ENCODE peak calls at places on chromosomes 12 and 14, in four cellular contexts. One of them, this sample, is unnamed.

GRCh38 chr14:77241955-77242354 is 29.1 kb downstream of the NGB start:
- DNase-seq in prostate gland: no peak
- DNase-seq in brain microvascular endothelial cell: no peak
- DNase-seq in Calu3: no peak
- DNase-seq in this sample: no peak

GRCh38 chr14:96362071-96362964 is 823 bp downstream of the ATG2B start:
- DNase-seq in brain microvascular endothelial cell: peak
- DNase-seq in Calu3: peak
- DNase-seq in prostate gland: peak
- DNase-seq in this sample: peak

GRCh38 chr14:91112172-91112571 is 1.7 kb upstream of the DGLUCY start:
- DNase-seq in brain microvascular endothelial cell: no peak
- DNase-seq in prostate gland: no peak
- DNase-seq in Calu3: no peak
- DNase-seq in this sample: no peak

GRCh38 chr12:50934371-50934851 is 17.9 kb upstream of the HIGD1C start:
- DNase-seq in prostate gland: no peak
- DNase-seq in brain microvascular endothelial cell: no peak
- DNase-seq in Calu3: no peak
- DNase-seq in this sample: no peak

GRCh38 chr12:116028619-116029018 is 248.9 kb downstream of the MED13L start:
- DNase-seq in brain microvascular endothelial cell: no peak
- DNase-seq in Calu3: no peak
- DNase-seq in prostate gland: no peak
- DNase-seq in this sample: no peak

GRCh38 chr14:91331761-91332447 is 85.7 kb downstream of the CCDC88C start:
- DNase-seq in Calu3: no peak
- DNase-seq in brain microvascular endothelial cell: no peak
- DNase-seq in prostate gland: no peak
- DNase-seq in this sample: no peak

GRCh38 chr12:3366451-3367155 is 124.4 kb upstream of the PRMT8 start:
- DNase-seq in brain microvascular endothelial cell: no peak
- DNase-seq in Calu3: no peak
- DNase-seq in prostate gland: no peak
- DNase-seq in this sample: no peak

GRCh38 chr12:104357431-104357952 is 54.0 kb downstream of the EID3 start:
- DNase-seq in prostate gland: no peak
- DNase-seq in Calu3: no peak
- DNase-seq in brain microvascular endothelial cell: no peak
- DNase-seq in this sample: no peak

GRCh38 chr12:68440068-68440581 is 108.0 kb upstream of the MDM1 start:
- DNase-seq in prostate gland: no peak
- DNase-seq in brain microvascular endothelial cell: peak
- DNase-seq in Calu3: no peak
- DNase-seq in this sample: no peak

GRCh38 chr14:79275367-79275655 is 936.0 kb downstream of the DIO2 start:
- DNase-seq in prostate gland: no peak
- DNase-seq in brain microvascular endothelial cell: no peak
- DNase-seq in Calu3: no peak
- DNase-seq in this sample: no peak

GRCh38 chr14:77485256-77485655 is 13.4 kb downstream of the ISM2 start:
- DNase-seq in Calu3: no peak
- DNase-seq in brain microvascular endothelial cell: no peak
- DNase-seq in prostate gland: no peak
- DNase-seq in this sample: no peak

GRCh38 chr14:105931808-105932483 is 405.6 kb downstream of the TMEM121 start:
- DNase-seq in brain microvascular endothelial cell: no peak
- DNase-seq in prostate gland: no peak
- DNase-seq in Calu3: no peak
- DNase-seq in this sample: no peak

GRCh38 chr14:75880512-75880911 is 101.3 kb downstream of the TGFB3 start:
- DNase-seq in brain microvascular endothelial cell: no peak
- DNase-seq in Calu3: no peak
- DNase-seq in prostate gland: no peak
- DNase-seq in this sample: no peak

GRCh38 chr14:95157987-95158712 is 821 bp upstream of the DICER1 start:
- DNase-seq in brain microvascular endothelial cell: no peak
- DNase-seq in prostate gland: no peak
- DNase-seq in Calu3: no peak
- DNase-seq in this sample: no peak

GRCh38 chr12:122743895-122744525 is 8.6 kb upstream of the DENR start:
- DNase-seq in prostate gland: no peak
- DNase-seq in brain microvascular endothelial cell: no peak
- DNase-seq in Calu3: no peak
- DNase-seq in this sample: no peak

GRCh38 chr14:57833304-57833703 is 32.6 kb downstream of the SLC35F4 start:
- DNase-seq in brain microvascular endothelial cell: peak
- DNase-seq in prostate gland: peak
- DNase-seq in Calu3: peak
- DNase-seq in this sample: peak

GRCh38 chr12:117486840-117487659 is 125.6 kb upstream of the NOS1 start:
- DNase-seq in prostate gland: no peak
- DNase-seq in Calu3: peak
- DNase-seq in brain microvascular endothelial cell: peak
- DNase-seq in this sample: no peak

GRCh38 chr12:84912191-84913142 is at the start of gene SLC6A15:
- DNase-seq in prostate gland: no peak
- DNase-seq in Calu3: no peak
- DNase-seq in brain microvascular endothelial cell: peak
- DNase-seq in this sample: no peak

GRCh38 chr12:91819132-91819447 is 326.6 kb downstream of the BTG1 start:
- DNase-seq in prostate gland: peak
- DNase-seq in brain microvascular endothelial cell: no peak
- DNase-seq in Calu3: no peak
- DNase-seq in this sample: peak

GRCh38 chr12:119410396-119410795 is 75.9 kb downstream of the CCDC60 start:
- DNase-seq in prostate gland: no peak
- DNase-seq in Calu3: no peak
- DNase-seq in brain microvascular endothelial cell: no peak
- DNase-seq in this sample: no peak

GRCh38 chr12:91870872-91871707 is 274.6 kb downstream of the BTG1 start:
- DNase-seq in Calu3: no peak
- DNase-seq in prostate gland: no peak
- DNase-seq in brain microvascular endothelial cell: no peak
- DNase-seq in this sample: no peak

GRCh38 chr12:93127582-93128331 is 198.7 kb upstream of the EEA1 start:
- DNase-seq in prostate gland: peak
- DNase-seq in brain microvascular endothelial cell: peak
- DNase-seq in Calu3: no peak
- DNase-seq in this sample: no peak
- TF ChIP-seq CTCF in prostate gland: peak
- TF ChIP-seq CTCF in brain microvascular endothelial cell: peak
- TF ChIP-seq CTCF in Calu3: no peak
- TF ChIP-seq CTCF in this sample: no peak

GRCh38 chr12:80413462-80413861 is 30.6 kb upstream of the PTPRQ start:
- DNase-seq in Calu3: peak
- DNase-seq in prostate gland: no peak
- DNase-seq in brain microvascular endothelial cell: no peak
- DNase-seq in this sample: no peak
- TF ChIP-seq CTCF in Calu3: no peak
- TF ChIP-seq CTCF in prostate gland: no peak
- TF ChIP-seq CTCF in brain microvascular endothelial cell: no peak
- TF ChIP-seq CTCF in this sample: peak

DNA sequence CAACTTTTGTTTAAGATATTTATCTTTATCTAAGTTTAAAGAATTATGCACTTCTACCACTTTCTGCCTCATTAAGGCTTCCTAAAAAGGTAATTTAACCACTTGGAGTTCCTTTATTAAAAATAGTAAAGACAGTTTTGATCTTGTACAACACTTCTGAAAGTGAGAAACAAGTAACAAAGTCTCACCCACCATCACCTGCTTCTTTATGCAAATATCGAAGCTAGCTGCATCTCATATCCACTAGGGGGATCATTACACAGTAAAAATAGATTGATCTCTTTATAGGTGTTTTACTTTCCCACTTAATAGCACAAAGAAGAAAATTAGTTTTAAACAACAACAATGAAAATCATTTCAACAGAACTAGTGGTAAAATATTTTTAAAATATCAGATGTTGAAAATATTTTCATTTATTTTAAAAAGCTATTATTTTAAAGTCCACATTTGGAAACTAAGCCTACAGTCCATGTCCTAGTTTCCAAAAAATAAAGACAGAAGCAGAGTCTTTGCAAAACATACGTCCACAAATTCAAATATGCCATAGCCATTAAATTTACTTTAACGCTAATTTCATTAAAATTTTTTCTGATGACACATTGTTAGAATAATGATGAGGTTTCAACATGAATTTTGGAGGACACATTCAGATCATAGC is 160.0 kb upstream of the SOX5 start:
- DNase-seq in prostate gland: no peak
- DNase-seq in brain microvascular endothelial cell: no peak
- DNase-seq in Calu3: no peak
- DNase-seq in this sample: no peak
- TF ChIP-seq CTCF in prostate gland: peak
- TF ChIP-seq CTCF in brain microvascular endothelial cell: peak
- TF ChIP-seq CTCF in Calu3: peak
- TF ChIP-seq CTCF in this sample: peak

GRCh38 chr14:37870170-37870569 is 274.7 kb downstream of the TTC6 start:
- DNase-seq in prostate gland: no peak
- DNase-seq in brain microvascular endothelial cell: no peak
- DNase-seq in Calu3: peak
- DNase-seq in this sample: no peak

GRCh38 chr14:37870947-37871346 is 275.5 kb downstream of the TTC6 start:
- DNase-seq in brain microvascular endothelial cell: no peak
- DNase-seq in Calu3: no peak
- DNase-seq in prostate gland: peak
- DNase-seq in this sample: no peak

GRCh38 chr14:37869633-37870032 is 274.2 kb downstream of the TTC6 start:
- DNase-seq in prostate gland: no peak
- DNase-seq in Calu3: no peak
- DNase-seq in brain microvascular endothelial cell: no peak
- DNase-seq in this sample: no peak

GRCh38 chr14:37874429-37875109 is 279.1 kb downstream of the TTC6 start:
- DNase-seq in Calu3: peak
- DNase-seq in prostate gland: peak
- DNase-seq in brain microvascular endothelial cell: peak
- DNase-seq in this sample: peak
- TF ChIP-seq CTCF in Calu3: peak
- TF ChIP-seq CTCF in prostate gland: peak
- TF ChIP-seq CTCF in brain microvascular endothelial cell: peak
- TF ChIP-seq CTCF in this sample: peak

DNA sequence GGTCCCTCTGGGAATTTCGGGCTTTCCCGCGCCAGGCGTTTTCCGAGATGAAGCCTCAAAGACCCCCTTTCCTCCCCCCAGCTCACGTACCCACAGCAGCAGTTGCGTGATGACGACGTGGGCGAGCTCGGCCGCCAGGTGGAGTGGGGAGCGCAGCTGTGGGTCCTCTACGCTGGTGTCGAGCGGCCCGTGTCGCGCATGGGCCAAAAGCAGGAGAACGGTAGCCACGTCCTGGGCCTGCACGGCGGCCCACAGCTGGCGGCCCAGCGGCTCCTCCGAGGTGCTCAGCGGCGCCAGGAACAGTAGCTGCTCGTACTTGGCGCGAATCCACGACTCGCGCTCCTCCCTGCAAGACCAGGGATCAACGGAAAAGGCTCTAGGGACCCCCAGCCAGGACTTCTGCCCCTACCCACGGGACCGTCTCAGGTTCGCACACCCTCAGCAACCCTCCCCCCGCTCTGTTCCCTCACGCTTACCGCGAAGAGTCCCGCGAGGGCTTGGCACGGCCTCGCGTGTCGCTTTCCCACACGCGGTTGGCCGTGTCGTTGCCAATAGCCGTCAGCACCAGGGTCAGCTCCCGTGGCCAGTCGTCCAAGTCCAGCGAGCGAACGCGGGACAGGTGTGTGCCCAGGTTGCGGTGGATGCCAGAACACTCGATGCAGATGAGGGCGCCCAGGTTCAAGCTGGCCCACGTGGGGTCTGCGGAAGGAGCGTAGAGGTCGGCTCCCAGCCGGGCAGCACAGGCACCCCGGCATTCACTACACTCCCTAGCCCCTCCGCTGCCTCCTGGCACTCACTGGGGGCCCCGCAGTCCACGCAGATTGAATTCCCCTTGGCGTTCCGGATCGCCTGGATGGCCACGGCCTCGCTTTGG is 11.4 kb downstream of the AGAP2 start:
- DNase-seq in prostate gland: no peak
- DNase-seq in Calu3: no peak
- DNase-seq in brain microvascular endothelial cell: no peak
- DNase-seq in this sample: peak
- TF ChIP-seq CTCF in prostate gland: no peak
- TF ChIP-seq CTCF in Calu3: no peak
- TF ChIP-seq CTCF in brain microvascular endothelial cell: peak
- TF ChIP-seq CTCF in this sample: no peak

GRCh38 chr12:26748412-26748740 is 84.6 kb downstream of the ITPR2 start:
- DNase-seq in prostate gland: no peak
- DNase-seq in Calu3: no peak
- DNase-seq in brain microvascular endothelial cell: no peak
- DNase-seq in this sample: no peak
- TF ChIP-seq CTCF in prostate gland: no peak
- TF ChIP-seq CTCF in Calu3: no peak
- TF ChIP-seq CTCF in brain microvascular endothelial cell: no peak
- TF ChIP-seq CTCF in this sample: no peak

GRCh38 chr14:73937012-73937411 is 12.9 kb downstream of the FAM161B start:
- DNase-seq in prostate gland: no peak
- DNase-seq in brain microvascular endothelial cell: no peak
- DNase-seq in Calu3: no peak
- DNase-seq in this sample: no peak

GRCh38 chr14:73935666-73936065 is 14.2 kb downstream of the FAM161B start:
- DNase-seq in brain microvascular endothelial cell: no peak
- DNase-seq in prostate gland: no peak
- DNase-seq in Calu3: no peak
- DNase-seq in this sample: no peak
- TF ChIP-seq CTCF in brain microvascular endothelial cell: peak
- TF ChIP-seq CTCF in prostate gland: no peak
- TF ChIP-seq CTCF in Calu3: peak
- TF ChIP-seq CTCF in this sample: peak